ENCODE peak calls at places on chromosome 6, in seven cellular contexts. One of them, this sample, is unnamed.

GRCh38 chr6:30767158-30767943 is 23.0 kb upstream of the IER3 start:
- DNase-seq in heart right ventricle: no peak
- DNase-seq in NCI-H774: no peak
- DNase-seq in iPS-NIHi11: no peak
- DNase-seq in NCI-H1436 treated with DMSO at 0.1 percent for 48 hours: no peak
- DNase-seq in A673: no peak
- DNase-seq in activated gamma-delta T cell treated with Interleukin-2 at 50 U/mL for 16 hours: no peak
- DNase-seq in this sample: no peak

GRCh38 chr6:28580484-28580883 is 54.8 kb downstream of the GPX5 start:
- DNase-seq in heart right ventricle: no peak
- DNase-seq in NCI-H774: no peak
- DNase-seq in iPS-NIHi11: no peak
- DNase-seq in NCI-H1436 treated with DMSO at 0.1 percent for 48 hours: no peak
- DNase-seq in A673: peak; percentile 34
- DNase-seq in activated gamma-delta T cell treated with Interleukin-2 at 50 U/mL for 16 hours: no peak
- DNase-seq in this sample: no peak

GRCh38 chr6:106163966-106164877 is 78.1 kb downstream of the PRDM1 start:
- DNase-seq in heart right ventricle: no peak
- DNase-seq in NCI-H774: no peak
- DNase-seq in iPS-NIHi11: no peak
- DNase-seq in NCI-H1436 treated with DMSO at 0.1 percent for 48 hours: no peak
- DNase-seq in A673: no peak
- DNase-seq in activated gamma-delta T cell treated with Interleukin-2 at 50 U/mL for 16 hours: no peak
- DNase-seq in this sample: no peak

GRCh38 chr6:105911106-105911629 is 175.0 kb upstream of the PRDM1 start:
- DNase-seq in heart right ventricle: no peak
- DNase-seq in NCI-H774: no peak
- DNase-seq in iPS-NIHi11: no peak
- DNase-seq in NCI-H1436 treated with DMSO at 0.1 percent for 48 hours: no peak
- DNase-seq in A673: no peak
- DNase-seq in activated gamma-delta T cell treated with Interleukin-2 at 50 U/mL for 16 hours: no peak
- DNase-seq in this sample: no peak

GRCh38 chr6:88882536-88882935 is 80.9 kb downstream of the RNGTT start:
- DNase-seq in heart right ventricle: no peak
- DNase-seq in NCI-H774: no peak
- DNase-seq in iPS-NIHi11: peak; percentile 6
- DNase-seq in NCI-H1436 treated with DMSO at 0.1 percent for 48 hours: no peak
- DNase-seq in A673: no peak
- DNase-seq in activated gamma-delta T cell treated with Interleukin-2 at 50 U/mL for 16 hours: no peak
- DNase-seq in this sample: no peak

GRCh38 chr6:123777554-123777953 is 26.1 kb upstream of the NKAIN2 start:
- DNase-seq in heart right ventricle: no peak
- DNase-seq in NCI-H774: peak; percentile 22
- DNase-seq in iPS-NIHi11: no peak
- DNase-seq in NCI-H1436 treated with DMSO at 0.1 percent for 48 hours: peak; percentile 48
- DNase-seq in A673: peak; percentile 51
- DNase-seq in activated gamma-delta T cell treated with Interleukin-2 at 50 U/mL for 16 hours: no peak
- DNase-seq in this sample: no peak

GRCh38 chr6:62265906-62266305 is 20.1 kb downstream of the KHDRBS2 start:
- DNase-seq in heart right ventricle: no peak
- DNase-seq in NCI-H774: no peak
- DNase-seq in iPS-NIHi11: no peak
- DNase-seq in NCI-H1436 treated with DMSO at 0.1 percent for 48 hours: no peak
- DNase-seq in A673: no peak
- DNase-seq in activated gamma-delta T cell treated with Interleukin-2 at 50 U/mL for 16 hours: no peak
- DNase-seq in this sample: no peak

GRCh38 chr6:105507811-105508210 is 104.9 kb upstream of the PREP start:
- DNase-seq in heart right ventricle: no peak
- DNase-seq in NCI-H774: no peak
- DNase-seq in iPS-NIHi11: no peak
- DNase-seq in NCI-H1436 treated with DMSO at 0.1 percent for 48 hours: no peak
- DNase-seq in A673: no peak
- DNase-seq in activated gamma-delta T cell treated with Interleukin-2 at 50 U/mL for 16 hours: no peak
- DNase-seq in this sample: no peak

GRCh38 chr6:113558966-113559365 is 298.2 kb upstream of the MARCKS start:
- DNase-seq in heart right ventricle: no peak
- DNase-seq in NCI-H774: no peak
- DNase-seq in iPS-NIHi11: no peak
- DNase-seq in NCI-H1436 treated with DMSO at 0.1 percent for 48 hours: no peak
- DNase-seq in A673: peak; percentile 12
- DNase-seq in activated gamma-delta T cell treated with Interleukin-2 at 50 U/mL for 16 hours: no peak
- DNase-seq in this sample: no peak

GRCh38 chr6:107564223-107564855 is 74.4 kb downstream of the SOBP start:
- DNase-seq in heart right ventricle: no peak
- DNase-seq in NCI-H774: no peak
- DNase-seq in iPS-NIHi11: no peak
- DNase-seq in NCI-H1436 treated with DMSO at 0.1 percent for 48 hours: no peak
- DNase-seq in A673: no peak
- DNase-seq in activated gamma-delta T cell treated with Interleukin-2 at 50 U/mL for 16 hours: no peak
- DNase-seq in this sample: no peak

GRCh38 chr6:25359891-25360290 is 80.7 kb downstream of the CARMIL1 start:
- DNase-seq in heart right ventricle: no peak
- DNase-seq in NCI-H774: no peak
- DNase-seq in iPS-NIHi11: no peak
- DNase-seq in NCI-H1436 treated with DMSO at 0.1 percent for 48 hours: no peak
- DNase-seq in A673: no peak
- DNase-seq in activated gamma-delta T cell treated with Interleukin-2 at 50 U/mL for 16 hours: no peak
- DNase-seq in this sample: no peak

GRCh38 chr6:36414481-36414880 is 27.0 kb upstream of the ETV7 start:
- DNase-seq in heart right ventricle: no peak
- DNase-seq in NCI-H774: no peak
- DNase-seq in iPS-NIHi11: no peak
- DNase-seq in NCI-H1436 treated with DMSO at 0.1 percent for 48 hours: no peak
- DNase-seq in A673: no peak
- DNase-seq in activated gamma-delta T cell treated with Interleukin-2 at 50 U/mL for 16 hours: no peak
- DNase-seq in this sample: no peak

GRCh38 chr6:146891615-146892265 is 293.0 kb downstream of the ADGB start:
- DNase-seq in heart right ventricle: no peak
- DNase-seq in NCI-H774: no peak
- DNase-seq in iPS-NIHi11: no peak
- DNase-seq in NCI-H1436 treated with DMSO at 0.1 percent for 48 hours: no peak
- DNase-seq in A673: no peak
- DNase-seq in activated gamma-delta T cell treated with Interleukin-2 at 50 U/mL for 16 hours: no peak
- DNase-seq in this sample: no peak

GRCh38 chr6:147204060-147204785 is at the start of gene STXBP5:
- DNase-seq in heart right ventricle: peak; percentile 57
- DNase-seq in NCI-H774: peak; percentile 45
- DNase-seq in iPS-NIHi11: peak; percentile 55
- DNase-seq in NCI-H1436 treated with DMSO at 0.1 percent for 48 hours: no peak
- DNase-seq in A673: peak; percentile 55
- DNase-seq in activated gamma-delta T cell treated with Interleukin-2 at 50 U/mL for 16 hours: peak; percentile 31
- DNase-seq in this sample: peak; percentile 6

This sample was measured in amygdala.